ENCODE peak calls at places on chromosomes 13 and 19, in six cellular contexts. One of them, this sample, is unnamed. For H3K27me3, the result is how much of the 10 kb centered on the place peaks cover.

GRCh38 chr13:101360525-101360924 is 55.8 kb downstream of the NALCN start:
- DNase-seq in astrocyte: no peak
- DNase-seq in foreskin keratinocyte: no peak
- DNase-seq in GM23338: no peak
- DNase-seq in tibial nerve: no peak
- DNase-seq in cardiac muscle cell: no peak
- DNase-seq in this sample: no peak

GRCh38 chr13:53545340-53545941 is 516.8 kb downstream of the OLFM4 start:
- DNase-seq in astrocyte: no peak
- DNase-seq in foreskin keratinocyte: no peak
- DNase-seq in GM23338: peak
- DNase-seq in tibial nerve: no peak
- DNase-seq in cardiac muscle cell: no peak
- DNase-seq in this sample: no peak

GRCh38 chr19:54178581-54179261 is 5.8 kb upstream of the TMC4 start:
- DNase-seq in astrocyte: no peak
- DNase-seq in foreskin keratinocyte: no peak
- DNase-seq in GM23338: peak
- DNase-seq in tibial nerve: no peak
- DNase-seq in cardiac muscle cell: no peak
- DNase-seq in this sample: no peak

GRCh38 chr13:80297503-80297902 is 43.4 kb downstream of the SPRY2 start:
- DNase-seq in astrocyte: no peak
- DNase-seq in foreskin keratinocyte: no peak
- DNase-seq in GM23338: no peak
- DNase-seq in tibial nerve: no peak
- DNase-seq in cardiac muscle cell: no peak
- DNase-seq in this sample: no peak

GRCh38 chr13:29619995-29620394 is 24.5 kb upstream of the SLC7A1 start:
- DNase-seq in astrocyte: peak
- DNase-seq in foreskin keratinocyte: peak
- DNase-seq in GM23338: no peak
- DNase-seq in tibial nerve: no peak
- DNase-seq in cardiac muscle cell: no peak
- DNase-seq in this sample: no peak

GRCh38 chr19:49061000-49061399 is 3.5 kb upstream of the CGB7 start:
- DNase-seq in astrocyte: no peak
- DNase-seq in foreskin keratinocyte: no peak
- DNase-seq in GM23338: no peak
- DNase-seq in tibial nerve: no peak
- DNase-seq in cardiac muscle cell: no peak
- DNase-seq in this sample: no peak

GRCh38 chr13:44410328-44410859 is 36.8 kb downstream of the SERP2 start:
- DNase-seq in astrocyte: no peak
- DNase-seq in foreskin keratinocyte: no peak
- DNase-seq in GM23338: no peak
- DNase-seq in tibial nerve: no peak
- DNase-seq in cardiac muscle cell: no peak
- DNase-seq in this sample: no peak

GRCh38 chr13:49652691-49653305 is 24.5 kb downstream of the ARL11 start:
- DNase-seq in astrocyte: no peak
- DNase-seq in foreskin keratinocyte: no peak
- DNase-seq in GM23338: peak
- DNase-seq in tibial nerve: no peak
- DNase-seq in cardiac muscle cell: peak
- DNase-seq in this sample: no peak

GRCh38 chr13:103282571-103283450 is 216.6 kb upstream of the SLC10A2 start:
- DNase-seq in astrocyte: peak
- DNase-seq in foreskin keratinocyte: peak
- DNase-seq in GM23338: no peak
- DNase-seq in tibial nerve: no peak
- DNase-seq in cardiac muscle cell: peak
- DNase-seq in this sample: peak

GRCh38 chr13:89746554-89746953 is 1600.9 kb upstream of the MIR17HG start:
- DNase-seq in astrocyte: no peak
- DNase-seq in foreskin keratinocyte: no peak
- DNase-seq in GM23338: peak
- DNase-seq in tibial nerve: no peak
- DNase-seq in cardiac muscle cell: peak
- DNase-seq in this sample: no peak

GRCh38 chr13:44191504-44192171 is 182.0 kb upstream of the SERP2 start:
- DNase-seq in astrocyte: peak
- DNase-seq in foreskin keratinocyte: no peak
- DNase-seq in GM23338: peak
- DNase-seq in tibial nerve: no peak
- DNase-seq in cardiac muscle cell: peak
- DNase-seq in this sample: no peak

GRCh38 chr13:99043700-99044300 is 65.9 kb upstream of the DOCK9 start:
- DNase-seq in astrocyte: peak
- DNase-seq in foreskin keratinocyte: no peak
- DNase-seq in GM23338: no peak
- DNase-seq in tibial nerve: no peak
- DNase-seq in cardiac muscle cell: no peak
- DNase-seq in this sample: no peak

GRCh38 chr19:43662487-43662886 is 7.5 kb downstream of the PLAUR start:
- DNase-seq in astrocyte: no peak
- DNase-seq in foreskin keratinocyte: no peak
- DNase-seq in GM23338: peak
- DNase-seq in tibial nerve: no peak
- DNase-seq in cardiac muscle cell: peak
- DNase-seq in this sample: no peak

GRCh38 chr13:41827507-41828213 is 133.2 kb downstream of the VWA8 start:
- DNase-seq in astrocyte: peak
- DNase-seq in foreskin keratinocyte: peak
- DNase-seq in GM23338: no peak
- DNase-seq in tibial nerve: no peak
- DNase-seq in cardiac muscle cell: peak
- DNase-seq in this sample: no peak

DNA sequence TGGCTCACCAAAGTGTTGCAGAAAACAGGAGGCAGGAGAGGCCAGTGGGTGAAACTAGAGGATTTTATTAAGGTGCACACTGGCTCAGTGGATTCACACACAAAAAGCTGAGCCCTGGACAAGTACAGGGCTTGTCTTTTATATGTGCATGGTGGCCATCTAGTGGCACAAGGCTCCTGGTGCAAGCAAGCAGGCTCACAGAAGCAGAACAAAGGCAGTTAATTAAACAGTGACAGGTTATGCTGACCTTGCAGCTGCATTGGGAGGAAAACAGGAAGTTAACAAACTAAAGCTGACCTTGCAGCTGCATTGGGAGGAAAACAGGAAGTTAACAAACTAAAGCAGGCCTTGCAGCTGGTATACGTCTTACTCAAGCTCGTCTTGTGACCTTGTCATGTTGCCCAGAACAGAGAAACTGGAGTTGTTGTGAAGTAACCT is 65.3 kb upstream of the ZNF681 start:
- DNase-seq in astrocyte: no peak
- DNase-seq in foreskin keratinocyte: no peak
- DNase-seq in GM23338: peak
- DNase-seq in tibial nerve: no peak
- DNase-seq in cardiac muscle cell: peak
- DNase-seq in this sample: peak
- TF ChIP-seq CTCF in astrocyte: no peak
- TF ChIP-seq CTCF in foreskin keratinocyte: peak
- TF ChIP-seq CTCF in GM23338: peak
- TF ChIP-seq CTCF in tibial nerve: no peak
- TF ChIP-seq CTCF in cardiac muscle cell: no peak
- TF ChIP-seq CTCF in this sample: peak

GRCh38 chr19:41882568-41883462 is at the start of gene ARHGEF1:
- DNase-seq in astrocyte: no peak
- DNase-seq in foreskin keratinocyte: peak
- DNase-seq in GM23338: peak
- DNase-seq in tibial nerve: no peak
- DNase-seq in cardiac muscle cell: peak
- DNase-seq in this sample: peak
- H3K27me3 ChIP-seq in astrocyte: under half
- H3K27me3 ChIP-seq in foreskin keratinocyte: under half
- H3K27me3 ChIP-seq in GM23338: under half
- H3K27me3 ChIP-seq in tibial nerve: under half
- H3K27me3 ChIP-seq in cardiac muscle cell: under half
- H3K27me3 ChIP-seq in this sample: under half

DNA sequence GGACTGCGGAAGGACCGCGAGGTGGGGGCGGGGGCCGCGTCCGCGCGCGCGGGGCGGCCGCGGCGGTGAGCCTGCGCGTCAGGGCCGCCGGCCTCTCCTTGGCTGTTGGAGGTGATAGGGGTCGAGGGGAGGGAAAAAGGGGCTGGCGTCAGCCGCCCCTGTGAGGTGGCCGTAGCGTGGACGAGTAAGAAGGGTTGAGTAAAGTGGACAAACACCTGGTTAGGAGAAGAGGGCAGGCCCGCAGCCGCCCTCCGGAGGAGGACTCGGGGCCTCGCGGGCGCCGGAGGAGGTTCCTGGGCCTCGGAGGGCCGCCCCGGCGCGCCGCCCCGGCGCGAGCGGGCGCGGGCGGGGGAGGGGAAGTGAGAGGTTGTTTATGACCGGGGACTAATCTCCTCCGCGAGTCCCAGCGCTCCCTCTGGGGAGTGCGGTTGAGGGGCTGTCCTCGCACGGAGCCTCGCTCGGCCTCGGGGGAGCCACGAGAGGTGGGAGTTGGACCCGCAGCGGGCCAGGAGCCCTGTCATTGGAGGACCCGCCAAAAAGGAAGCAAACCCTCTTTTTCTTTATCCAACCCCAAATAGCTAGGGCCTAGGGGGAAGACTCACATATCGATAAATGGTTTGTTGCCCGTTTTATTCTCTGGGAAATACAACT is 597 bp upstream of the INTS6 start:
- DNase-seq in astrocyte: no peak
- DNase-seq in foreskin keratinocyte: peak
- DNase-seq in GM23338: peak
- DNase-seq in tibial nerve: peak
- DNase-seq in cardiac muscle cell: no peak
- DNase-seq in this sample: peak
- TF ChIP-seq CTCF in astrocyte: no peak
- TF ChIP-seq CTCF in foreskin keratinocyte: no peak
- TF ChIP-seq CTCF in GM23338: no peak
- TF ChIP-seq CTCF in tibial nerve: no peak
- TF ChIP-seq CTCF in cardiac muscle cell: peak
- TF ChIP-seq CTCF in this sample: no peak

GRCh38 chr19:41847351-41848105 is 2.7 kb downstream of the DMRTC2 start:
- DNase-seq in astrocyte: no peak
- DNase-seq in foreskin keratinocyte: no peak
- DNase-seq in GM23338: no peak
- DNase-seq in tibial nerve: no peak
- DNase-seq in cardiac muscle cell: no peak
- DNase-seq in this sample: no peak

GRCh38 chr19:41851456-41851855 is 6.6 kb downstream of the DMRTC2 start:
- DNase-seq in astrocyte: no peak
- DNase-seq in foreskin keratinocyte: no peak
- DNase-seq in GM23338: peak
- DNase-seq in tibial nerve: no peak
- DNase-seq in cardiac muscle cell: no peak
- DNase-seq in this sample: no peak

GRCh38 chr19:41849067-41849466 is 4.2 kb downstream of the DMRTC2 start:
- DNase-seq in astrocyte: no peak
- DNase-seq in foreskin keratinocyte: no peak
- DNase-seq in GM23338: no peak
- DNase-seq in tibial nerve: no peak
- DNase-seq in cardiac muscle cell: no peak
- DNase-seq in this sample: no peak

GRCh38 chr19:41848666-41849065 is 3.8 kb downstream of the DMRTC2 start:
- DNase-seq in astrocyte: no peak
- DNase-seq in foreskin keratinocyte: no peak
- DNase-seq in GM23338: no peak
- DNase-seq in tibial nerve: no peak
- DNase-seq in cardiac muscle cell: no peak
- DNase-seq in this sample: no peak

DNA sequence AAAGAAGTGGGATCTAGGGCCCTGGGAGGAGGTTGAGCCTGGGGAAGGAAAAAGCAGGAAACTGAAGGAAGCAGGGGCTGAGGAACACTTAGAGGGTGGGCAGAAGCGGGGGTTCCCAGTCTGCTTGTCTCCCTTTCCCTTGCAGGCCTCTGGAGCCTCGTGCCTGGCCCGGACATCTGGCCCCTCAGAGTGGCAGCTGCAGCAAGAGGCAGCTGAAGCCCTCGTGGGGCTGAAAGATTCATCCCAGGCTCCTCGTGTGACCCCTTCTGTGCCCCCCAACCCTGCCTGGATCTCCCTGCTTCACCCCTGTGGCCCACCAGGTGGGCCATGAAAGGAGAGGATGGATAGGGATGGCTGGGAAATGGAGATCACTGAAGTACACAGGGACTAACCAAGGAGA is 5.5 kb downstream of the DMRTC2 start:
- DNase-seq in astrocyte: no peak
- DNase-seq in foreskin keratinocyte: no peak
- DNase-seq in GM23338: no peak
- DNase-seq in tibial nerve: no peak
- DNase-seq in cardiac muscle cell: no peak
- DNase-seq in this sample: no peak
- H3K27me3 ChIP-seq in astrocyte: under half
- H3K27me3 ChIP-seq in foreskin keratinocyte: under half
- H3K27me3 ChIP-seq in GM23338: under half
- H3K27me3 ChIP-seq in tibial nerve: under half
- H3K27me3 ChIP-seq in cardiac muscle cell: under half
- H3K27me3 ChIP-seq in this sample: under half

GRCh38 chr13:30895773-30896172 is 10.3 kb upstream of the MEDAG start:
- DNase-seq in astrocyte: peak
- DNase-seq in foreskin keratinocyte: peak
- DNase-seq in GM23338: peak
- DNase-seq in tibial nerve: peak
- DNase-seq in cardiac muscle cell: peak
- DNase-seq in this sample: no peak
- TF ChIP-seq CTCF in astrocyte: no peak
- TF ChIP-seq CTCF in foreskin keratinocyte: no peak
- TF ChIP-seq CTCF in GM23338: no peak
- TF ChIP-seq CTCF in tibial nerve: no peak
- TF ChIP-seq CTCF in cardiac muscle cell: no peak
- TF ChIP-seq CTCF in this sample: no peak

DNA sequence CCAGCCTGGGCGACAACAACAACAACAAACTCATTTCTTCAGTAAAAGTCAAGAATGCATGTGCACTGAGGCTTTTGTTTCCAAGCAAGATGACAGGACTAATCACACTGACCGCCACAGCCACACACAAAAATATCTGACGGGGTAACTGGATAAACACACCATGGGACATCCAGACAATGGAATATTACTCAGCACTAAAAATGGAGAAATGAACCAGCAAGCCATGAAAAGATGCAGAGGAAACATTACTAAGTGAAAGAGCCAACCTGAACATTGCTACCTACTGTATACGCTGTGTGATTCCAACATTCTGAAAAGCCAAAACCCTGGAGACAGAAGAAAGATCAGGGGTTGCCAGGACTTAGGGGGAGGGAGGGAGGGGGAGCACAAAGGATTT is 36.7 kb downstream of the FAAP24 start:
- DNase-seq in astrocyte: no peak
- DNase-seq in foreskin keratinocyte: no peak
- DNase-seq in GM23338: no peak
- DNase-seq in tibial nerve: no peak
- DNase-seq in cardiac muscle cell: no peak
- DNase-seq in this sample: no peak
- H3K27me3 ChIP-seq in astrocyte: under half
- H3K27me3 ChIP-seq in foreskin keratinocyte: under half
- H3K27me3 ChIP-seq in GM23338: under half
- H3K27me3 ChIP-seq in tibial nerve: under half
- H3K27me3 ChIP-seq in cardiac muscle cell: under half
- H3K27me3 ChIP-seq in this sample: under half

DNA sequence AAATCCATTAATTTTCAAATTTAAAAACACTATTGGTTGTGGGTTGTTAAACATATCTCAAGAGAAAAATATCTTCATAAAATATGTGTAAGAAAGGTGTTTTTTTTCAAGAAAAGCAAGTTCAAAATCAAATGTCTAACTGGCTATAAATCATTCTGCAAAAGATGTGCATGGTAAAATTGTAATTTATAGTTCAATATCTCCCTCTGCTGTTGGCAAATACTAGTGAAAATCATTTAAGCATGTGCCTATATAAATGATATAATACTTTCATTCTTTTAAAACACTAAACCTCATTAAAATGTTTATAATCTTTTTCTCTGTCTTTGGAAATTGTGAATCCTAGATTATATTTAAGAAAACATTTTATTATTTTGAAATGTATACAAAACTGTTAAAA is 17.2 kb upstream of the SLITRK6 start:
- DNase-seq in astrocyte: no peak
- DNase-seq in foreskin keratinocyte: no peak
- DNase-seq in GM23338: no peak
- DNase-seq in tibial nerve: no peak
- DNase-seq in cardiac muscle cell: peak
- DNase-seq in this sample: no peak
- TF ChIP-seq CTCF in astrocyte: no peak
- TF ChIP-seq CTCF in foreskin keratinocyte: peak
- TF ChIP-seq CTCF in GM23338: no peak
- TF ChIP-seq CTCF in tibial nerve: no peak
- TF ChIP-seq CTCF in cardiac muscle cell: no peak
- TF ChIP-seq CTCF in this sample: no peak

This sample was measured in GM06990.